ENCODE peak calls at places on chromosomes 7 and 10, in eight cellular contexts. W, V, R, T, U, J, G and I are unnamed samples.

GRCh38 chr10:129483427-129484010 is 16.5 kb downstream of the MGMT start:
- DNase-seq in W (peak; percentile 8), V (no peak), R (no peak), T (no peak), U (no peak), J (no peak), G (no peak), I (peak; percentile 6)

GRCh38 chr7:128030999-128031681 is at the start of gene LRRC4:
- DNase-seq in W (peak; percentile 39), V (no peak), R (peak; percentile 45), T (no peak), U (peak; percentile 59), J (peak; percentile 42), G (peak; percentile 18), I (no peak)

GRCh38 chr10:95289003-95289920 is 1.5 kb downstream of the PDLIM1 start:
- DNase-seq in W (no peak), V (no peak), R (no peak), T (no peak), U (no peak), J (no peak), G (no peak), I (peak; percentile 49)

GRCh38 chr10:110840225-110840922 is 31.4 kb upstream of the PDCD4 start:
- DNase-seq in W (no peak), V (peak; percentile 75), R (no peak), T (peak; percentile 43), U (no peak), J (no peak), G (peak; percentile 97), I (peak; percentile 92)

GRCh38 chr10:124077216-124077615 is 16.2 kb downstream of the CHST15 start:
- DNase-seq in W (no peak), V (no peak), R (no peak), T (no peak), U (no peak), J (no peak), G (no peak), I (no peak)

GRCh38 chr7:95859434-95859833 is 87.1 kb downstream of the DYNC1I1 start:
- DNase-seq in W (no peak), V (no peak), R (no peak), T (no peak), U (no peak), J (no peak), G (no peak), I (no peak)

GRCh38 chr7:117269895-117270294 is 53.0 kb downstream of the WNT2 start:
- DNase-seq in W (peak; percentile 73), V (no peak), R (no peak), T (no peak), U (no peak), J (peak; percentile 54), G (no peak), I (peak; percentile 23)

GRCh38 chr10:7956508-7956907 is 98.0 kb upstream of the GATA3 start:
- DNase-seq in W (peak; percentile 80), V (no peak), R (no peak), T (no peak), U (no peak), J (peak; percentile 60), G (no peak), I (peak; percentile 53)

GRCh38 chr10:78435484-78436222 is 402.0 kb downstream of the RPS24 start:
- DNase-seq in W (peak; percentile 33), V (no peak), R (no peak), T (no peak), U (no peak), J (no peak), G (no peak), I (no peak)

GRCh38 chr7:102009628-102010027 is 192.2 kb downstream of the CUX1 start:
- DNase-seq in W (no peak), V (no peak), R (no peak), T (no peak), U (no peak), J (no peak), G (peak; percentile 23), I (peak; percentile 16)

GRCh38 chr10:86868353-86868752 is 89.1 kb downstream of the MMRN2 start:
- DNase-seq in W (peak; percentile 17), V (no peak), R (no peak), T (no peak), U (peak; percentile 79), J (no peak), G (peak; percentile 79), I (no peak)

GRCh38 chr7:149799397-149800168 is 26.2 kb upstream of the ZNF467 start:
- DNase-seq in W (no peak), V (no peak), R (peak; percentile 49), T (peak; percentile 12), U (peak; percentile 69), J (no peak), G (peak; percentile 32), I (peak; percentile 44)

GRCh38 chr10:23404461-23404980 is 34.4 kb upstream of the OTUD1 start:
- DNase-seq in W (no peak), V (no peak), R (no peak), T (no peak), U (no peak), J (no peak), G (no peak), I (no peak)

GRCh38 chr10:35635576-35635975 is 6.5 kb downstream of the FZD8 start:
- DNase-seq in W (peak; percentile 76), V (no peak), R (peak; percentile 48), T (peak; percentile 82), U (peak; percentile 60), J (peak; percentile 37), G (peak; percentile 38), I (peak; percentile 79)

GRCh38 chr7:128879939-128880746 is 17.5 kb downstream of the ATP6V1F start:
- DNase-seq in W (peak; percentile 52), V (no peak), R (peak; percentile 52), T (no peak), U (peak; percentile 80), J (no peak), G (peak; percentile 75), I (peak; percentile 70)

GRCh38 chr10:122968698-122969097 is 11.5 kb upstream of the PSTK start:
- DNase-seq in W (no peak), V (no peak), R (no peak), T (no peak), U (no peak), J (no peak), G (no peak), I (no peak)

GRCh38 chr7:137476937-137477336 is 133.4 kb upstream of the PTN start:
- DNase-seq in W (no peak), V (no peak), R (no peak), T (no peak), U (no peak), J (no peak), G (no peak), I (no peak)

GRCh38 chr7:15889501-15889900 is 203.0 kb upstream of the MEOX2 start:
- DNase-seq in W (peak; percentile 11), V (no peak), R (no peak), T (peak; percentile 38), U (peak; percentile 46), J (no peak), G (no peak), I (peak; percentile 26)

GRCh38 chr7:77209479-77210139 is 10.0 kb upstream of the FGL2 start:
- DNase-seq in W (no peak), V (no peak), R (no peak), T (no peak), U (no peak), J (no peak), G (no peak), I (no peak)

GRCh38 chr10:67925449-67926005 is 41.1 kb downstream of the SIRT1 start:
- DNase-seq in W (no peak), V (no peak), R (no peak), T (no peak), U (no peak), J (peak; percentile 23), G (no peak), I (no peak)

GRCh38 chr7:1853619-1854520 is 183.8 kb downstream of the ELFN1 start:
- DNase-seq in W (no peak), V (no peak), R (peak; percentile 37), T (no peak), U (no peak), J (no peak), G (peak; percentile 0), I (no peak)

GRCh38 chr7:33107136-33108066 is 1.8 kb downstream of the RP9 start:
- DNase-seq in W (peak; percentile 63), V (no peak), R (no peak), T (peak; percentile 28), U (peak; percentile 24), J (peak; percentile 28), G (peak; percentile 61), I (peak; percentile 58)

GRCh38 chr10:49177391-49178355 is 10.5 kb downstream of the TMEM273 start:
- DNase-seq in W (peak; percentile 54), V (peak; percentile 81), R (no peak), T (no peak), U (no peak), J (peak; percentile 80), G (peak; percentile 24), I (peak; percentile 62)

GRCh38 chr10:114647545-114648138 is 10.4 kb downstream of the ABLIM1 start:
- DNase-seq in W (no peak), V (no peak), R (no peak), T (no peak), U (no peak), J (no peak), G (no peak), I (no peak)

GRCh38 chr10:97931041-97931440 is 81.4 kb downstream of the GOLGA7B start:
- DNase-seq in W (no peak), V (no peak), R (no peak), T (no peak), U (no peak), J (no peak), G (no peak), I (no peak)

GRCh38 chr7:12570529-12571461 is at the start of gene SCIN:
- DNase-seq in W (peak; percentile 9), V (no peak), R (no peak), T (peak; percentile 22), U (peak; percentile 35), J (no peak), G (peak; percentile 54), I (peak; percentile 57)

GRCh38 chr7:36747251-36747968 is 23.1 kb upstream of the AOAH start:
- DNase-seq in W (peak; percentile 59), V (no peak), R (no peak), T (no peak), U (no peak), J (no peak), G (no peak), I (peak; percentile 45)

GRCh38 chr7:7641129-7641663 is 644 bp downstream of the UMAD1 start:
- DNase-seq in W (peak; percentile 23), V (no peak), R (no peak), T (no peak), U (peak; percentile 18), J (peak; percentile 1), G (peak; percentile 6), I (no peak)
- TF ChIP-seq CTCF in W (no peak), V (no peak), R (no peak), T (no peak), U (no peak), J (no peak), G (no peak), I (no peak)

GRCh38 chr7:7352845-7353244 is 170.5 kb downstream of the C1GALT1 start:
- DNase-seq in W (no peak), V (no peak), R (no peak), T (no peak), U (no peak), J (no peak), G (peak; percentile 6), I (peak; percentile 74)
- TF ChIP-seq CTCF in W (no peak), V (no peak), R (peak; percentile 12), T (no peak), U (no peak), J (no peak), G (no peak), I (peak; percentile 24)

GRCh38 chr7:29297194-29297890 is 102.8 kb downstream of the CHN2 start:
- DNase-seq in W (no peak), V (no peak), R (no peak), T (no peak), U (peak; percentile 30), J (no peak), G (no peak), I (no peak)
- TF ChIP-seq CTCF in W (peak; percentile 5), V (no peak), R (peak; percentile 34), T (no peak), U (peak; percentile 43), J (peak; percentile 13), G (no peak), I (no peak)

GRCh38 chr7:132573237-132573636 is 3.0 kb downstream of the PLXNA4 start:
- DNase-seq in W (no peak), V (no peak), R (no peak), T (no peak), U (no peak), J (no peak), G (no peak), I (no peak)
- TF ChIP-seq CTCF in W (no peak), V (no peak), R (no peak), T (no peak), U (no peak), J (no peak), G (no peak), I (no peak)